ENCODE peak calls at places on chromosome 14, in four cellular contexts. One of them, this sample, is unnamed.

GRCh38 chr14:24332094-24332983 is 2.5 kb downstream of the ADCY4 start:
- DNase-seq in AG10803: peak; percentile 64
- DNase-seq in endothelial cell: peak; percentile 64
- DNase-seq in breast epithelium: peak; percentile 77
- DNase-seq in this sample: peak; percentile 59

GRCh38 chr14:104292084-104292970 is 153.9 kb downstream of the KIF26A start:
- DNase-seq in AG10803: no peak
- DNase-seq in endothelial cell: no peak
- DNase-seq in breast epithelium: peak; percentile 19
- DNase-seq in this sample: no peak

GRCh38 chr14:55302367-55302766 is 31.1 kb downstream of the FBXO34 start:
- DNase-seq in AG10803: no peak
- DNase-seq in endothelial cell: no peak
- DNase-seq in breast epithelium: no peak
- DNase-seq in this sample: no peak

GRCh38 chr14:103094406-103095209 is at the start of gene EXOC3L4:
- DNase-seq in AG10803: no peak
- DNase-seq in endothelial cell: no peak
- DNase-seq in breast epithelium: no peak
- DNase-seq in this sample: no peak

GRCh38 chr14:104184911-104185499 is 46.6 kb downstream of the KIF26A start:
- DNase-seq in AG10803: no peak
- DNase-seq in endothelial cell: peak; percentile 72
- DNase-seq in breast epithelium: no peak
- DNase-seq in this sample: no peak

GRCh38 chr14:86022031-86022629 is 492.2 kb downstream of the FLRT2 start:
- DNase-seq in AG10803: no peak
- DNase-seq in endothelial cell: no peak
- DNase-seq in breast epithelium: no peak
- DNase-seq in this sample: no peak

GRCh38 chr14:50792634-50793068 is 38.3 kb downstream of the NIN start:
- DNase-seq in AG10803: no peak
- DNase-seq in endothelial cell: no peak
- DNase-seq in breast epithelium: no peak
- DNase-seq in this sample: no peak

GRCh38 chr14:49303952-49304516 is 282.1 kb downstream of the RPS29 start:
- DNase-seq in AG10803: peak; percentile 3
- DNase-seq in endothelial cell: peak; percentile 68
- DNase-seq in breast epithelium: no peak
- DNase-seq in this sample: peak; percentile 48

GRCh38 chr14:94123296-94123695 is 6.1 kb downstream of the IFI27L2 start:
- DNase-seq in AG10803: no peak
- DNase-seq in endothelial cell: no peak
- DNase-seq in breast epithelium: no peak
- DNase-seq in this sample: no peak

GRCh38 chr14:91328313-91329050 is 84.0 kb upstream of the GPR68 start:
- DNase-seq in AG10803: no peak
- DNase-seq in endothelial cell: no peak
- DNase-seq in breast epithelium: no peak
- DNase-seq in this sample: no peak

GRCh38 chr14:33567736-33568124 is 383.1 kb downstream of the EGLN3 start:
- DNase-seq in AG10803: no peak
- DNase-seq in endothelial cell: no peak
- DNase-seq in breast epithelium: no peak
- DNase-seq in this sample: no peak

GRCh38 chr14:92513966-92514843 is 624 bp downstream of the RIN3 start:
- DNase-seq in AG10803: peak; percentile 34
- DNase-seq in endothelial cell: peak; percentile 28
- DNase-seq in breast epithelium: no peak
- DNase-seq in this sample: no peak

GRCh38 chr14:52055215-52055614 is 13.6 kb downstream of the NID2 start:
- DNase-seq in AG10803: peak; percentile 53
- DNase-seq in endothelial cell: no peak
- DNase-seq in breast epithelium: no peak
- DNase-seq in this sample: no peak

GRCh38 chr14:35116242-35116641 is 5.5 kb downstream of the PPP2R3C start:
- DNase-seq in AG10803: no peak
- DNase-seq in endothelial cell: no peak
- DNase-seq in breast epithelium: no peak
- DNase-seq in this sample: no peak

GRCh38 chr14:35934499-35934898 is 108.4 kb downstream of the BRMS1L start:
- DNase-seq in AG10803: no peak
- DNase-seq in endothelial cell: no peak
- DNase-seq in breast epithelium: no peak
- DNase-seq in this sample: no peak

GRCh38 chr14:102973706-102974280 is 51.3 kb downstream of the AMN start:
- DNase-seq in AG10803: no peak
- DNase-seq in endothelial cell: no peak
- DNase-seq in breast epithelium: no peak
- DNase-seq in this sample: no peak

GRCh38 chr14:63890553-63890952 is 37.7 kb downstream of the SYNE2 start:
- DNase-seq in AG10803: no peak
- DNase-seq in endothelial cell: no peak
- DNase-seq in breast epithelium: no peak
- DNase-seq in this sample: no peak

GRCh38 chr14:86885280-86885679 is 1107.7 kb downstream of the GALC start:
- DNase-seq in AG10803: no peak
- DNase-seq in endothelial cell: no peak
- DNase-seq in breast epithelium: no peak
- DNase-seq in this sample: no peak

GRCh38 chr14:36658091-36659009 is 3.3 kb upstream of the PAX9 start:
- DNase-seq in AG10803: no peak
- DNase-seq in endothelial cell: no peak
- DNase-seq in breast epithelium: no peak
- DNase-seq in this sample: no peak

GRCh38 chr14:22159049-22159448 is 430.0 kb downstream of the DAD1 start:
- DNase-seq in AG10803: no peak
- DNase-seq in endothelial cell: no peak
- DNase-seq in breast epithelium: no peak
- DNase-seq in this sample: no peak

GRCh38 chr14:79639638-79640037 is 571.7 kb downstream of the DIO2 start:
- DNase-seq in AG10803: no peak
- DNase-seq in endothelial cell: no peak
- DNase-seq in breast epithelium: no peak
- DNase-seq in this sample: no peak

GRCh38 chr14:56195219-56195618 is 77.0 kb downstream of the PELI2 start:
- DNase-seq in AG10803: no peak
- DNase-seq in endothelial cell: peak; percentile 36
- DNase-seq in breast epithelium: no peak
- DNase-seq in this sample: no peak

GRCh38 chr14:80464531-80465149 is 253.3 kb upstream of the DIO2 start:
- DNase-seq in AG10803: no peak
- DNase-seq in endothelial cell: no peak
- DNase-seq in breast epithelium: no peak
- DNase-seq in this sample: no peak

GRCh38 chr14:22979748-22980392 is 2.5 kb downstream of the AJUBA start:
- DNase-seq in AG10803: no peak
- DNase-seq in endothelial cell: no peak
- DNase-seq in breast epithelium: no peak
- DNase-seq in this sample: no peak

GRCh38 chr14:55864890-55865655 is 253.1 kb upstream of the PELI2 start:
- DNase-seq in AG10803: no peak
- DNase-seq in endothelial cell: peak; percentile 5
- DNase-seq in breast epithelium: no peak
- DNase-seq in this sample: no peak

GRCh38 chr14:26377150-26377549 is 220.7 kb downstream of the NOVA1 start:
- DNase-seq in AG10803: no peak
- DNase-seq in endothelial cell: no peak
- DNase-seq in breast epithelium: no peak
- DNase-seq in this sample: no peak

GRCh38 chr14:64823305-64823985 is 56.3 kb downstream of the SPTB start:
- DNase-seq in AG10803: peak; percentile 70
- DNase-seq in endothelial cell: peak; percentile 75
- DNase-seq in breast epithelium: peak; percentile 77
- DNase-seq in this sample: peak; percentile 71

GRCh38 chr14:72700338-72701231 is 193.3 kb downstream of the DPF3 start:
- DNase-seq in AG10803: peak; percentile 25
- DNase-seq in endothelial cell: no peak
- DNase-seq in breast epithelium: no peak
- DNase-seq in this sample: no peak

GRCh38 chr14:97248973-97249372 is 451.8 kb downstream of the VRK1 start:
- DNase-seq in AG10803: no peak
- DNase-seq in endothelial cell: no peak
- DNase-seq in breast epithelium: no peak
- DNase-seq in this sample: no peak

GRCh38 chr14:77026930-77027537 is 1.5 kb downstream of the IRF2BPL start:
- DNase-seq in AG10803: peak; percentile 60
- DNase-seq in endothelial cell: peak; percentile 51
- DNase-seq in breast epithelium: no peak
- DNase-seq in this sample: peak; percentile 45

DNA sequence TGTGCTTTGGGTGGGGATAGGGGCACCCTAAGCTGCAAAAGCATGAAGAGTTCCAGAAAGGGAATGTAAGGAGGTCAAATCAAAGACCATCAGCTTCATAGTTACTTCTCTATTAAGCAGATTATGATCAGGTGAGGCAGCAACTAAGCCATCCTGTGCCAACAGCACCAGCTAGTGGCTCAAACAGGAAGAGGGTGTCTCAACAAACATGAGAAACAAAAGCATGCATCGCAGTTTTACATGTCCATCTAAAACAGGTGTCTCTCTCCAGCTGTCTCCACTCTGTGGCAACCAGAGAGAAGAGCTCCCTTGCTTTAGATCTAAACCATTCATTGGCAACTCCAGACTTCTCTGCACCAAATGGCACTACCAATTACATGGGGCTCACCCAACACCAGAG is 52.9 kb downstream of the ACTN1 start:
- DNase-seq in AG10803: no peak
- DNase-seq in endothelial cell: no peak
- DNase-seq in breast epithelium: no peak
- DNase-seq in this sample: no peak
- TF ChIP-seq CTCF in AG10803: peak; percentile 42
- TF ChIP-seq CTCF in endothelial cell: no peak
- TF ChIP-seq CTCF in breast epithelium: no peak
- TF ChIP-seq CTCF in this sample: peak; percentile 48

GRCh38 chr14:70660967-70661871 is 19.5 kb downstream of the TTC9 start:
- DNase-seq in AG10803: no peak
- DNase-seq in endothelial cell: no peak
- DNase-seq in breast epithelium: no peak
- DNase-seq in this sample: no peak
- TF ChIP-seq CTCF in AG10803: no peak
- TF ChIP-seq CTCF in endothelial cell: no peak
- TF ChIP-seq CTCF in breast epithelium: no peak
- TF ChIP-seq CTCF in this sample: no peak

DNA sequence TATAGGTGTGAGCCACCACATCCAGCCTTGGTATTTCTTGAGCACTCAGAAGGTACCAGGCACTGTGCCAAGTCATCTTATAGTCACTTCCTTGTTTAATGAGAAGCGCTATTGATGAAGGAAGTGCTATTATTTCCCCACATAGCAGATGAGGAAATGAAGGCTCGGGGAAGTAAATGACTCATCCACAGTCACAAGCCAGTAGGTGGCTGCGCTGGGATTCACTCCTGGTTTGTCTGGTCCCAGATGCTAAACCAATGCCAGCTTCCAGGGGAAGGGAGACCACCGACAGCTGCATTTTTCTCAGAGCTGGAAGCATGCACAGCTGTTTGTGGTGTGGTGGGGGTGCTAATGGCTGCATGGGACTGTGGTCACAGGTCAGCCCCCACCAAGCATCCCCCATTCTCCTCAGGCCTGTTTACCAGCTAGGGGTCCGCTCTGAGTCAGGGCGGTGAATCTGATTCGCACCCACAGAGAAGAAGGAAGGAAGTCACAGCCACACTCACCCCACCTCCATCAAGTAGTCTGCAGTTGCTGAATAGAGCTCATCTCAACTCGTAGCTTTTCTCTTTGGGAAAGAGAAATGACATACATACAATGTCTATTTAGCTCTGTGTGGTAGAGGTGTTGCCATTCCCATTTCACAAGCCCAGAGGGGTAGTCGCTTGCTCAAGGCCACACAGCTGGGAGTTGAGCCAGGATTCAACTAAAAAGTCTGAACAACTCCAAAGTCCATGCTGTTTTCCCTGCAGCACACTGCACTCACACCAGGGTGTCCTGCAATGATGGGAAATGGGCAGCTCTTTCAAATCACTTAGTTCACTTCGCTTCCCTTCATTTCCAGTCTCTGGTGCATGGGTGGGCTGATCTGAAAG is 6.3 kb upstream of the LTBP2 start:
- DNase-seq in AG10803: peak; percentile 84
- DNase-seq in endothelial cell: no peak
- DNase-seq in breast epithelium: no peak
- DNase-seq in this sample: no peak
- TF ChIP-seq CTCF in AG10803: peak; percentile 30
- TF ChIP-seq CTCF in endothelial cell: no peak
- TF ChIP-seq CTCF in breast epithelium: no peak
- TF ChIP-seq CTCF in this sample: no peak

GRCh38 chr14:46920542-46920941 is 269.0 kb upstream of the RPL10L start:
- DNase-seq in AG10803: no peak
- DNase-seq in endothelial cell: no peak
- DNase-seq in breast epithelium: no peak
- DNase-seq in this sample: no peak
- TF ChIP-seq CTCF in AG10803: no peak
- TF ChIP-seq CTCF in endothelial cell: peak; percentile 79
- TF ChIP-seq CTCF in breast epithelium: no peak
- TF ChIP-seq CTCF in this sample: peak; percentile 46

GRCh38 chr14:74902941-74903705 is 19.9 kb downstream of the RPS6KL1 start:
- DNase-seq in AG10803: no peak
- DNase-seq in endothelial cell: no peak
- DNase-seq in breast epithelium: no peak
- DNase-seq in this sample: no peak
- TF ChIP-seq CTCF in AG10803: no peak
- TF ChIP-seq CTCF in endothelial cell: no peak
- TF ChIP-seq CTCF in breast epithelium: no peak
- TF ChIP-seq CTCF in this sample: no peak

GRCh38 chr14:74949211-74949610 is 6.2 kb downstream of the PGF start:
- DNase-seq in AG10803: no peak
- DNase-seq in endothelial cell: no peak
- DNase-seq in breast epithelium: peak; percentile 37
- DNase-seq in this sample: no peak
- TF ChIP-seq CTCF in AG10803: no peak
- TF ChIP-seq CTCF in endothelial cell: no peak
- TF ChIP-seq CTCF in breast epithelium: no peak
- TF ChIP-seq CTCF in this sample: no peak

DNA sequence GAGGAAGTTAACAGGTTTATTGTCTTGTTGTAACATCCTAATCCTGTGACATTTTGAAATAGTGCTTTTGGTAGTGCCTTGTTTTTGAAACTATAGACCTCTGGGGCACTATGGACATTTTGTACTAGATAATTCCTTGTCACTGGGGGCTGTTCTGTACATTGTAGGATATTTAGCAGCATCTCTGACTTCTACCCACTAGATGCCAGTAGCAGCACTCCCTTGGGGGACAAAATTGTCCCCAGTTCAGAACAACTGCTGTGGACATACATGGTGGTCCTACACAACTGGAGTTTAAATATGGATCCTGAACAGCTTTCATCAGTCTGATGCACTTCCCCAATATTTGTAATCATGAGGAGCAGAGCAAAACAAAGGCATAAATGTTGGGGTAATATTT is 264.7 kb downstream of the RAD51B start:
- DNase-seq in AG10803: no peak
- DNase-seq in endothelial cell: no peak
- DNase-seq in breast epithelium: no peak
- DNase-seq in this sample: no peak
- TF ChIP-seq CTCF in AG10803: peak; percentile 42
- TF ChIP-seq CTCF in endothelial cell: no peak
- TF ChIP-seq CTCF in breast epithelium: no peak
- TF ChIP-seq CTCF in this sample: peak; percentile 34